ENCODE peak calls at places on chromosomes 2 and 18, in four cellular contexts. X is NCI-H1436; N is ovary; T is stimulated activated CD4-positive, alpha-beta T cell treated with anti-CD3 and anti-CD28 coated beads, Interleukin-15, amount 100 ng/mL, for 48 hours. A is an unnamed sample.

GRCh38 chr18:9146224-9146623 is 9.6 kb downstream of the ANKRD12 start:
- DNase-seq in T (no peak), X (no peak), N (no peak), A (no peak)

GRCh38 chr18:22844184-22844583 is 88.9 kb upstream of the RBBP8 start:
- DNase-seq in X (no peak), T (no peak), N (no peak), A (no peak)

GRCh38 chr18:68435581-68435980 is 279.3 kb downstream of the TMX3 start:
- DNase-seq in X (no peak), T (no peak), N (no peak), A (no peak)

GRCh38 chr2:15614545-15615309 is 23.1 kb downstream of the DDX1 start:
- DNase-seq in X (no peak), T (no peak), N (no peak), A (no peak)

GRCh38 chr2:46645681-46646162 is 166.4 kb downstream of the TMEM247 start:
- DNase-seq in N (peak), X (no peak), T (no peak), A (no peak)

GRCh38 chr2:168801961-168802824 is at the start of gene NOSTRIN:
- DNase-seq in N (peak), X (no peak), T (no peak), A (no peak)

GRCh38 chr2:27891063-27891819 is 712 bp downstream of the BABAM2 start:
- DNase-seq in X (peak), N (peak), T (peak), A (peak)

GRCh38 chr2:147773479-147773878 is 71.3 kb upstream of the ACVR2A start:
- DNase-seq in X (no peak), T (no peak), N (no peak), A (no peak)

GRCh38 chr2:43676322-43677050 is at the start of gene C1GALT1C1L:
- DNase-seq in T (peak), X (peak), N (peak), A (peak)

GRCh38 chr2:135773917-135774316 is 32.3 kb downstream of the UBXN4 start:
- DNase-seq in T (no peak), N (no peak), X (no peak), A (no peak)

GRCh38 chr2:74860521-74860920 is 26.6 kb downstream of the HK2 start:
- DNase-seq in X (no peak), N (no peak), T (no peak), A (no peak)

GRCh38 chr2:216292886-216293291 is 79.4 kb downstream of the MARCHF4 start:
- DNase-seq in T (no peak), X (no peak), N (no peak), A (no peak)

GRCh38 chr18:72652990-72653593 is 109.0 kb upstream of the CBLN2 start:
- DNase-seq in X (peak), N (peak), T (peak), A (no peak)

GRCh38 chr2:136025057-136025973 is 39.9 kb upstream of the DARS1 start:
- DNase-seq in N (peak), X (peak), T (no peak), A (peak)

GRCh38 chr2:174603280-174603679 is 5.7 kb upstream of the WIPF1 start:
- DNase-seq in X (peak), T (no peak), N (no peak), A (peak)

GRCh38 chr2:21966139-21966538 is 842.4 kb downstream of the TDRD15 start:
- DNase-seq in N (no peak), X (no peak), T (no peak), A (no peak)

GRCh38 chr18:79395308-79395640 is 456 bp upstream of the NFATC1 start:
- DNase-seq in X (no peak), N (no peak), T (no peak), A (no peak)

GRCh38 chr18:58338961-58339722 is 289.7 kb downstream of the ALPK2 start:
- DNase-seq in X (no peak), T (no peak), N (peak), A (no peak)

GRCh38 chr18:48644029-48644428 is 105.2 kb downstream of the CTIF start:
- DNase-seq in T (no peak), X (no peak), N (no peak), A (no peak)

GRCh38 chr2:141464995-141465394 is 665.8 kb downstream of the LRP1B start:
- DNase-seq in N (no peak), X (no peak), T (no peak), A (no peak)

GRCh38 chr2:129710670-129711495 is 268.6 kb upstream of the RAB6C start:
- DNase-seq in N (no peak), X (no peak), T (no peak), A (no peak)

GRCh38 chr2:217335341-217335966 is 475.6 kb upstream of the TNP1 start:
- DNase-seq in X (no peak), T (no peak), N (no peak), A (no peak)

GRCh38 chr2:3115301-3116042 is 262.1 kb downstream of the EIPR1 start:
- DNase-seq in N (no peak), T (no peak), X (no peak), A (no peak)

GRCh38 chr18:8803957-8804356 is 98.6 kb downstream of the MTCL1 start:
- DNase-seq in N (no peak), X (no peak), T (no peak), A (no peak)

GRCh38 chr2:6770006-6770405 is 95.7 kb downstream of the CMPK2 start:
- DNase-seq in N (no peak), X (no peak), T (no peak), A (no peak)

GRCh38 chr2:212974692-212975091 is 176.7 kb downstream of the IKZF2 start:
- DNase-seq in T (no peak), N (no peak), X (no peak), A (no peak)

GRCh38 chr18:58394046-58394445 is 234.8 kb downstream of the ALPK2 start:
- DNase-seq in N (no peak), X (no peak), T (no peak), A (no peak)

GRCh38 chr2:210577263-210578071 is 21.1 kb downstream of the CPS1 start:
- DNase-seq in N (no peak), X (peak), T (no peak), A (no peak)

GRCh38 chr2:197307933-197308521 is 2.6 kb downstream of the ANKRD44 start:
- DNase-seq in N (no peak), T (no peak), X (no peak), A (no peak)

GRCh38 chr2:75609937-75610508 is 36.6 kb upstream of the MRPL19 start:
- DNase-seq in X (no peak), T (no peak), N (no peak), A (no peak)